ENCODE peak calls at places on chromosomes 16 and 17, in six cellular contexts. A, W, Z, K, B and R are unnamed samples.

GRCh38 chr17:78109489-78109761 is 19.1 kb downstream of the TMC6 start:
- DNase-seq in Z (peak), A (no peak), B (no peak), K (no peak), W (no peak), R (no peak)

GRCh38 chr16:27572711-27573110 is 22.8 kb downstream of the KATNIP start:
- DNase-seq in Z (no peak), B (no peak), W (no peak), A (no peak), K (no peak), R (no peak)

GRCh38 chr16:72677662-72678447 is 370.1 kb downstream of the ZFHX3 start:
- DNase-seq in A (no peak), B (no peak), Z (no peak), W (no peak), K (peak), R (no peak)

GRCh38 chr16:57663917-57664661 is 4.0 kb upstream of the ADGRG3 start:
- DNase-seq in A (no peak), K (no peak), Z (peak), B (no peak), W (no peak), R (no peak)

GRCh38 chr16:17515421-17516210 is 44.9 kb upstream of the XYLT1 start:
- DNase-seq in W (no peak), B (no peak), A (no peak), Z (no peak), K (peak), R (no peak)

GRCh38 chr17:7313890-7314718 is 1.1 kb downstream of the GPS2 start:
- DNase-seq in B (no peak), A (no peak), K (no peak), W (no peak), Z (no peak), R (no peak)

GRCh38 chr17:45995617-45996270 is 3.3 kb upstream of the STH start:
- DNase-seq in B (no peak), Z (no peak), W (no peak), A (no peak), K (no peak), R (no peak)

GRCh38 chr16:28110479-28110878 is 47.0 kb upstream of the GSG1L start:
- DNase-seq in K (no peak), A (no peak), Z (no peak), W (peak), B (no peak), R (no peak)

GRCh38 chr17:9729034-9729650 is 62.2 kb downstream of the DHRS7C start:
- DNase-seq in Z (no peak), K (peak), W (peak), A (no peak), B (no peak), R (no peak)

GRCh38 chr17:74337834-74338500 is 11.9 kb downstream of the KIF19 start:
- DNase-seq in B (no peak), A (no peak), K (no peak), W (no peak), Z (no peak), R (peak)

GRCh38 chr16:50015631-50016030 is 9.4 kb upstream of the CNEP1R1 start:
- DNase-seq in A (no peak), K (no peak), W (no peak), B (no peak), Z (no peak), R (no peak)

GRCh38 chr17:63785556-63785955 is 11.6 kb downstream of the DDX42 start:
- DNase-seq in Z (no peak), W (no peak), A (no peak), K (peak), B (no peak), R (no peak)

GRCh38 chr17:65966311-65966710 is 225.6 kb downstream of the CEP112 start:
- DNase-seq in B (no peak), W (no peak), Z (no peak), K (no peak), A (no peak), R (no peak)

GRCh38 chr17:73710095-73710592 is 65.9 kb upstream of the SDK2 start:
- DNase-seq in A (peak), W (peak), B (no peak), Z (peak), K (peak), R (peak)

GRCh38 chr17:4436381-4436780 is 2.6 kb downstream of the SPNS3 start:
- DNase-seq in Z (no peak), W (no peak), A (peak), K (no peak), B (no peak), R (no peak)

GRCh38 chr16:53073053-53073452 is 18.3 kb downstream of the CHD9 start:
- DNase-seq in Z (no peak), K (no peak), A (no peak), W (no peak), B (no peak), R (no peak)

GRCh38 chr17:73643012-73643845 is 1.0 kb downstream of the SDK2 start:
- DNase-seq in W (no peak), K (no peak), A (peak), B (peak), Z (peak), R (no peak)

GRCh38 chr16:5024632-5025031 is 9.1 kb downstream of the NAGPA start:
- DNase-seq in B (no peak), A (no peak), W (no peak), K (peak), Z (no peak), R (no peak)

GRCh38 chr17:60695960-60696359 is 18.3 kb downstream of the BCAS3 start:
- DNase-seq in B (no peak), W (no peak), K (peak), A (no peak), Z (no peak), R (no peak)

GRCh38 chr16:19393226-19394074 is 24.2 kb upstream of the TMC5 start:
- DNase-seq in Z (no peak), W (no peak), A (no peak), B (no peak), K (peak), R (no peak)

DNA sequence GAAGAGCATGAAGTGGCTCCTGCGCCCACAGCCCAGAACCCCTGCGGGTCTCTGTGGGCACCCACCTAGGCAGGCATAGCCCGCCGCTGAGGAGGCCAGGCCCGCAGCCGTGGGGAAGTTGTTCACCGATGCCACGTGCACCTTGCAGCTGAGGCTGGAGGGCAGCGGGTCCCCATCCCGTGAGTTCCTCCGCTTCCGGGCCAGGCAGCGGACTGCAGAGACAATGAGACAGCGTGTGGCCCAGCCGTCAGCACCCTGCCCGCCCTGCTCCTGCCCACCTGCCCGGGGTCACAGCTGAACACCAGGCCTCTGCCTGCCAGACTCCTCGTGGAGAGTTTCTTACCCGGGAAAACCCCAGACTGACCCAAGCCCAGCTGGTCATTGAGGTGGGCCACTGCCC is 5.5 kb downstream of the MVD start:
- DNase-seq in A (peak), B (no peak), W (no peak), K (no peak), Z (no peak), R (no peak)
- H3K27ac ChIP-seq in A (no peak), B (no peak), W (no peak), K (no peak), Z (no peak), R (no peak)

GRCh38 chr17:29760279-29760721 is 137.6 kb upstream of the CORO6 start:
- DNase-seq in B (no peak), Z (no peak), W (no peak), A (no peak), K (peak), R (no peak)
- H3K27ac ChIP-seq in B (peak), Z (no peak), W (no peak), A (peak), K (no peak), R (peak)

GRCh38 chr17:5812590-5812989 is 228.3 kb upstream of the NLRP1 start:
- DNase-seq in Z (no peak), W (no peak), K (no peak), A (no peak), B (no peak), R (no peak)

GRCh38 chr17:5809056-5809455 is 224.7 kb upstream of the NLRP1 start:
- DNase-seq in W (no peak), A (no peak), Z (no peak), K (no peak), B (no peak), R (no peak)

GRCh38 chr17:5804226-5804625 is 219.9 kb upstream of the NLRP1 start:
- DNase-seq in W (no peak), K (no peak), A (no peak), Z (no peak), B (no peak), R (no peak)

GRCh38 chr17:5813357-5813756 is 229.0 kb upstream of the NLRP1 start:
- DNase-seq in B (no peak), A (no peak), W (no peak), K (no peak), Z (no peak), R (no peak)

DNA sequence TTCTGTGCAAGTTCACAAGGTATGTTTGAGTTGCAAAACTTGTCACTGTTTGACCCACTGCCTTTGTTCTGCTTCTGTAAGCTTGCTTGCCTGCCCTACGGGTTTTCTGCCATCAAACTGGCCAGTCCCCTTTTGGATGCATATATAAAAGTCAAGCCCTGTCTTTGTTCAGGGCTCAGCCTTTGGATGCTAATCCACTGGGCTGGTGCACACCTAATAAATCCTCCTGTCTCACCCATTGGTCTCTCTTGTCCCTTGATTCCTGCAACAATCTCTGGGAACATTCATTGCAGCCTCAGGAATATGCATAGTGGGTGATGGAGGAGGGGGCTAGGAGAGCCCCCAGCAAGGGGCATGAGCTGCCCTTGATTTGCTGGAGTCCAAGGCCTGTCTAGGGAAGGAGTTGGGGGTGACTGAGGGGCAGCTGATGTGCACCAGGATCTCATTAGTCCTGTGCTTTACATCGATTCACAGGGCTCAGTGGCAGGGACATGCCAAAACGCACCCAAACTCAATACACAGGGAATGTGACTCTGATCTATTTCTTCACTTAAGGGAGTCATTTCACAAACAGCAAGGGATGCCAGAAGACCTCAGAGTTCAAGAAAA is 225.4 kb upstream of the NLRP1 start:
- DNase-seq in B (no peak), Z (no peak), A (no peak), K (no peak), W (no peak), R (no peak)
- H3K27ac ChIP-seq in B (no peak), Z (no peak), A (no peak), K (no peak), W (no peak), R (no peak)

GRCh38 chr17:81581758-81582157 is 29.6 kb upstream of the FAAP100 start:
- DNase-seq in A (peak), W (no peak), B (no peak), K (no peak), Z (no peak), R (no peak)
- H3K27ac ChIP-seq in A (no peak), W (no peak), B (no peak), K (peak), Z (no peak), R (no peak)

GRCh38 chr17:40004712-40005111 is 10.5 kb upstream of the CSF3 start:
- DNase-seq in Z (peak), K (no peak), B (no peak), A (no peak), W (no peak), R (no peak)
- H3K27ac ChIP-seq in Z (no peak), K (no peak), B (no peak), A (no peak), W (no peak), R (no peak)

GRCh38 chr16:87487361-87487924 is 5.4 kb downstream of the ZCCHC14 start:
- DNase-seq in K (no peak), B (peak), A (no peak), W (peak), Z (peak), R (no peak)
- H3K27ac ChIP-seq in K (no peak), B (peak), A (peak), W (no peak), Z (peak), R (peak)

DNA sequence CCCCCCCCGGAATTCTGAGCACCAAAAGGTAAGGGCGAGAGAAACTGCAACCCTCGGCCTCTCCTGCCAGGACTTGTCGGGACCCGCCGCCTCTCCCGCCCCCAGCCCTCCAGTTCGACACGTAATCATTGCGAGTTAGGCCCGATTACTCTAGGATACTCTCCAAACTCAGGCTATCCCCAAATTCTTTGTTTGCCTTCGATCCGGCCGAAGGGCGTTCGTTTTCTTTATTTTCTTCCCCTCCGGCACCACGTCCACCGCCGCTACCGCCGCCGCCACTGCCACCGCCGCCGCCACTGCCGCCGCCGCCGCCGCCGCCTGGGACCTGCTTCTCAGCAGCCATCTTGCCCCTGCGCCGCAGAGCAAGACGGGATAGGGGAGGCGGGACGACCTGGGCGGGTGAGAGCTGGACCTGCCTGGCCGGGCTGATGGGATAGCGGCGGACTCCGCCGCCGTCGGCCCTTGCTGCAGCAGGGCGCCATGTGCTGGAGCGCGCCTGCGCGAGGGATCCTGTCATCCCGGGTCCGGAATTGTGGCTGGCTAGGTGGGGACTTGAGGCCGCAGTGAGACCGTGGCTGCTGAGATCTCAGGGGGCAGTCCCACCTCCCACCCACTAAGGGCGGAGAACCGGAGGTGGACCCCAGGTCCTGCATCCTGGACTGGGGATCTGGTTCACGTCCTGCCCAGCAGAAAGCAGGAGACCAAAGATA is at the start of gene SRP68:
- DNase-seq in Z (peak), W (peak), B (peak), A (peak), K (peak), R (peak)
- H3K27ac ChIP-seq in Z (no peak), W (peak), B (peak), A (peak), K (peak), R (peak)

DNA sequence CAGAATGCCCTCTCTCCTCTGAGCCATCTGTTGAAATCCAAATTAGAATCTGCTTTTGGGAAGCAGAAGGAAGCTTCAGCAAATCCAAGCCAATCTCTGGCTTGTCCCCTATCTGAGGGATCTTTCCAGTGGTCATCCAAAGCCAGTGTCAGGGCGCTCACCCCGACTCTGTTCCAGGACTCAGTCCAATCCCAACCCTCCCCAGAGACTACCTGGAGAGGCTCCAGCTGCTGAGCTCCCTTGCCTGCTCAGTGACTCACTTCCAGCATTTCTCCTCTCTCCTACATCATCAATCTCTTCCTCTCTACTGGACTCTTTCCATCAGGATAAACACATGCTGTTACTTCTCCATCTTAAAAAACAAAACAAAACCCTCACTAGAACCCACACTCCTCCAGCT is 2.4 kb downstream of the MATCAP1 start:
- DNase-seq in W (no peak), B (no peak), Z (peak), K (peak), A (peak), R (no peak)
- H3K27ac ChIP-seq in W (no peak), B (peak), Z (no peak), K (no peak), A (no peak), R (no peak)